ENCODE peak calls at places on chromosomes 6 and 20, in seven cellular contexts. S is body of pancreas; M is stimulated activated CD4-positive, alpha-beta T cell treated with anti-CD3 and anti-CD28 coated beads, TNF-alpha, amount 100 ng/mL, for 48 hours; L is neural crest cell; B is HFF-Myc; J is WERI-Rb-1; N is GM12892. X is an unnamed sample.

GRCh38 chr6:26103141-26103769 is 16.0 kb downstream of the HFE start:
- DNase-seq in S (no peak), M (no peak), N (no peak), J (no peak), B (no peak), L (no peak), X (no peak)

GRCh38 chr20:37455659-37456058 is 65.4 kb upstream of the NNAT start:
- DNase-seq in J (no peak), N (no peak), L (no peak), B (no peak), S (no peak), M (no peak), X (no peak)

GRCh38 chr6:95690328-95690727 is 113.0 kb downstream of the MANEA start:
- DNase-seq in L (no peak), J (no peak), N (no peak), M (no peak), B (no peak), S (no peak), X (no peak)

GRCh38 chr6:135488023-135488422 is 9.5 kb downstream of the AHI1 start:
- DNase-seq in N (no peak), L (no peak), M (no peak), B (peak), S (no peak), J (no peak), X (no peak)

GRCh38 chr6:16408766-16409165 is 170.4 kb downstream of the GMPR start:
- DNase-seq in J (no peak), L (no peak), N (no peak), M (no peak), B (no peak), S (no peak), X (no peak)

GRCh38 chr20:10218536-10219451 is at the start of gene SNAP25:
- DNase-seq in B (no peak), L (peak), M (peak), J (peak), S (peak), N (no peak), X (peak)

GRCh38 chr6:100173211-100173610 is 179.2 kb upstream of the MCHR2 start:
- DNase-seq in S (no peak), L (no peak), N (no peak), M (no peak), J (no peak), B (no peak), X (no peak)

GRCh38 chr6:163083141-163083540 is 331.4 kb upstream of the QKI start:
- DNase-seq in J (no peak), B (no peak), M (no peak), N (no peak), L (no peak), S (no peak), X (no peak)